ENCODE peak calls at places on chromosomes 4 and X, in four cellular contexts. D is keratinocyte, I is fibroblast of lung, V is hepatocyte. F is an unnamed sample.

GRCh38 chr4:13627185-13627605 is 330 bp downstream of the BOD1L1 start:
- DNase-seq in I (peak; percentile 11), D (no peak), V (no peak), F (peak; percentile 42)

GRCh38 chr4:93748380-93748779 is 80.2 kb upstream of the ATOH1 start:
- DNase-seq in D (no peak), V (no peak), I (no peak), F (no peak)

GRCh38 chrX:46637937-46638336 is 64.4 kb downstream of the CHST7 start:
- DNase-seq in I (no peak), D (peak; percentile 7), V (no peak), F (no peak)

GRCh38 chrX:107450823-107451509 is 1.5 kb downstream of the FRMPD3 start:
- DNase-seq in V (peak; percentile 40), D (no peak), I (no peak), F (peak; percentile 85)

GRCh38 chrX:110741213-110741796 is 54.3 kb downstream of the CHRDL1 start:
- DNase-seq in V (peak; percentile 8), I (peak; percentile 62), D (no peak), F (peak; percentile 6)

GRCh38 chr4:166724369-166724768 is 509.9 kb downstream of the SPOCK3 start:
- DNase-seq in I (no peak), V (no peak), D (no peak), F (no peak)

GRCh38 chr4:109589119-109589518 is 29.1 kb downstream of the MCUB start:
- DNase-seq in I (no peak), V (peak; percentile 7), D (no peak), F (no peak)

GRCh38 chrX:1053072-1053471 is 159.4 kb downstream of the CRLF2 start:
- DNase-seq in I (no peak), D (no peak), V (no peak), F (no peak)

GRCh38 chr4:119659576-119659975 is 31.0 kb upstream of the PDE5A start:
- DNase-seq in V (peak; percentile 19), D (no peak), I (peak; percentile 94), F (no peak)

GRCh38 chr4:65007841-65008439 is 598.7 kb upstream of the TECRL start:
- DNase-seq in V (peak; percentile 71), D (no peak), I (no peak), F (peak; percentile 87)

GRCh38 chr4:73897380-73898136 is 28.4 kb downstream of the CXCL1 start:
- DNase-seq in D (no peak), I (peak; percentile 82), V (no peak), F (no peak)

GRCh38 chrX:265502-265901 is 15.7 kb upstream of the PLCXD1 start:
- DNase-seq in D (no peak), I (no peak), V (no peak), F (no peak)

GRCh38 chr4:88880501-88881226 is 176.3 kb downstream of the FAM13A start:
- DNase-seq in I (no peak), D (no peak), V (no peak), F (no peak)

GRCh38 chr4:163263601-163264000 is 68.8 kb downstream of the NPY1R start:
- DNase-seq in V (no peak), I (no peak), D (no peak), F (peak; percentile 20)

GRCh38 chrX:66130469-66130868 is 33.6 kb upstream of the HEPH start:
- DNase-seq in I (no peak), V (no peak), D (no peak), F (no peak)

GRCh38 chr4:42655921-42656735 is 777 bp downstream of the ATP8A1 start:
- DNase-seq in D (no peak), I (no peak), V (peak; percentile 37), F (peak; percentile 48)
- H3K79me2 ChIP-seq in D (no peaks in the 10 kb centered on the region), I (no peaks in the 10 kb centered on the region), V (peaks cover 23% of the 10 kb centered on the region), F (peaks cover 28% of the 10 kb centered on the region)

GRCh38 chr4:54095110-54095800 is 4.7 kb upstream of the GSX2 start:
- DNase-seq in V (no peak), I (no peak), D (no peak), F (peak; percentile 67)

GRCh38 chr4:54099287-54099958 is 540 bp upstream of the GSX2 start:
- DNase-seq in D (no peak), V (no peak), I (no peak), F (peak; percentile 67)

GRCh38 chr4:54096563-54096962 is 3.4 kb upstream of the GSX2 start:
- DNase-seq in D (no peak), V (no peak), I (no peak), F (peak; percentile 78)

GRCh38 chr4:54098375-54098774 is 1.6 kb upstream of the GSX2 start:
- DNase-seq in I (no peak), D (no peak), V (no peak), F (peak; percentile 34)

GRCh38 chr4:54097152-54097551 is 2.8 kb upstream of the GSX2 start:
- DNase-seq in V (no peak), D (no peak), I (no peak), F (no peak)
- TF ChIP-seq EZH2 in V (no peak), D (no peak), I (no peak), F (peak; percentile 24)

GRCh38 chr4:98615991-98616390 is 42.4 kb downstream of the TSPAN5 start:
- DNase-seq in D (no peak), I (no peak), V (no peak), F (no peak)
- H3K79me2 ChIP-seq in D (peaks cover 96% of the 10 kb centered on the region), I (peaks cover 95% of the 10 kb centered on the region), V (peaks cover 67% of the 10 kb centered on the region), F (peaks cover 79% of the 10 kb centered on the region)

GRCh38 chrX:10325606-10326005 is 168.8 kb downstream of the CLCN4 start:
- DNase-seq in D (no peak), V (no peak), I (peak; percentile 45), F (no peak)

GRCh38 chrX:10327651-10328050 is 170.9 kb downstream of the CLCN4 start:
- DNase-seq in I (no peak), D (no peak), V (no peak), F (peak; percentile 19)

GRCh38 chrX:10326578-10326977 is 169.8 kb downstream of the CLCN4 start:
- DNase-seq in I (peak; percentile 63), V (no peak), D (no peak), F (no peak)

DNA sequence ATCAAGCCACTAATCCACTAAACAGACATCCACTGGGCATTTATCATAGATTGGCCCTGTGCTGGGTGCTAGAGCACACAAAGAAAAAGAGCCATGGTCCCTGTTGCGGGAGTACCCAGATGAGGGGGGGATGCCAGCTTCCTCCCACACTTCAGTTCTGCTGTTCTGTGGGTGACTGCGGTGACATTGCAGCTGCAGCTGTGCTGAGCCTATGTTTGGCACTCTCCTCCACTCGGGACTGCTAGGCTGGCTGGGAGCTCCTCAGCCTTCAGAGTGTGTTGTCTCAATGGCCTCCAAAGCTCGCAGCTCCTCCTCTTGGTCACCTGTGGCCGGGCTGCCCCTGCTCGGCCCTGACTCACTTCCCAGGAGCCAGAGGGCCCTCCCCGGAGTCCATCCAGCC is 173.2 kb downstream of the CLCN4 start:
- DNase-seq in D (no peak), V (no peak), I (no peak), F (no peak)
- TF ChIP-seq EZH2 in D (no peak), V (no peak), I (no peak), F (no peak)

DNA sequence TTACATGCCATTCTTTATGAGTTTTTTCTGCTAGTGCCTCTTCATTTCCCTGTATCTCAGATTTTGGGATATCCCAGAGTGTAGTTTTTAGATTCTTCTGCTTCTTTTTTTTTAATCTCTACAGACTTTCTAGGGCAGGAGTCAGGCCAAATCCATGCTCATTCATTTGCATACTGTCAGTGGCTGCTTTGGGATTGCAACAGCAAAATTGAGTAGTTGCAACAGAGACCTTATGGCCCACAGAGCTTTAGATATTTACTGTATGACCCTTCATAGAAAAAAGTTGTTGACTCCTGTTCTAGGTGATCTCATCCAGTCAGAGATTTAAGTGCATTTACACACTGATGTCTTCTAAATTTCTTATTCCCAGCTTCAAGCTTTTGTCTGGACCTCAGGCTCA is 35.3 kb downstream of the ARFIP1 start:
- DNase-seq in V (no peak), D (no peak), I (peak; percentile 55), F (no peak)
- H3K79me2 ChIP-seq in V (peaks cover 37% of the 10 kb centered on the region), D (peaks cover 5% of the 10 kb centered on the region), I (peaks cover 5% of the 10 kb centered on the region), F (peaks cover 30% of the 10 kb centered on the region)

DNA sequence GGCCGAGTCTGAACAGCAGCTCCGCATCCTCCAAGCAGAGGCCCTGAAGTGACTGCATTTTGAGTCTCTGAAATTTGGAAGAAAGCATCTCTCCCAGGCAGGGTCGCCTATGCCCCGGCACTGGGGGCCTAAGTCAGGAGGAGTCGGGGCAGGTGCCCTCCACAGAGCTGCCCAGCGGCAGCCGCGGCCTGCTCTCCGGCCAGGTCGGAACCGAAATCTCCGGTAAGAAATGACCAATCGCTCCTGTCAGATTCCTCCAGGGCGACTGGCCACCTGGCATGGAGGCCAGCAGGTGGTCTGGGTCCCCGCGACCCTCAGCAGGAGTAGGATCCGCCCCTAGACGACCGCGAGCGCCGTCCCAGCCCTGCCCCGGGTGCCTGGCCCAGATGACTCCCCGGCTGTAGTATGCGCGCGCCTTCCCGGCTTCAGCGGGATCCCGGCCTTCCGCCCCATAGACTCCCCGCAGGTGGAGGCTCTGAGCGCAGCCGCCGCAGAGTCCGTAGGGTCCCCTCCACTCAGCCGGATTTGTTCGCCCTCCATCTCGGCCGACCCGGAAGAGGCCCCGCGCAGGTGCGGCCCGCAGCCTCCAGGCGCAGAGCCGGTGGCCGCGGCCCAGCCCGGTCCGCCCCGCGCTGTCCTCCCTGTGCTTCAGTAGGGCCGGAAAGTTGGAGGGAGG is 1.5 kb downstream of the NKX1-1 start:
- DNase-seq in V (no peak), D (no peak), I (no peak), F (peak; percentile 58)
- TF ChIP-seq EZH2 in V (peak; percentile 29), D (peak; percentile 31), I (peak; percentile 45), F (no peak)

DNA sequence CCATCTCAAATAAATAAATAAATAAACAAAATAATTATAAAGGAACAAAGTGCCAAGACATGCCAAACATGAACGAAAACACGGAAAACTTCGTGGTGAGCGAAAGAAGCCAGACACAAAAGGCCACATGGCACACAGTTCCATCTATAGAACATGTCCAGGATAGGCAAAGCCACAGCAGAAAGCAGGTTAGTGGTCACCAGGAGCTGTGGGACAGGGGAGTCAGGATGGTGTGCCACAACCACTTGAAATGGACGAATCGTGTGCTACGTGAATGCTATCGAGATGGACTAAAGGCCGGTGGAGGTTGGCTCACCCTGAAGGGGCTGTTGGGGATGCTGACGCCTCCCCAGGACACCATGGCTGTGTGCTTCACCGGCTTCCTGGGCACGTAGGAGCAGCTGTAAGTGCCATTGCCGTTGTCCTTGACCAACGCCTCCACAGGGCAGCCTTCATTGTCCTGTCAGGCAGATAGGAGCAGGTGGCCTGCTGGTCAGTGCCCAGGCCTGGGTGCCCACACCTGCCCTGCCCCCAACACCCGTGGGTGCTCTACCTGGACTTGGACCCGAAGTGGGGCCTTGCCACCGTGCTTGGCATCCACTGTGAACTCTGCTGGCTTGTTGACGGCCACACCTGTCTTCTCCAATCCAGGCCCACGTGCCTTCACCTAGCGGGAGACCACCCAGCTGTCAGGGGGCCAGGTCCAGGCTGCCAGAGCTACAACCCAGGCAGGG is 10.6 kb downstream of the FLNA start:
- DNase-seq in V (no peak), I (no peak), D (no peak), F (no peak)
- H3K79me2 ChIP-seq in V (peaks cover 26% of the 10 kb centered on the region), I (peaks cover 92% of the 10 kb centered on the region), D (peaks cover 81% of the 10 kb centered on the region), F (peaks cover 37% of the 10 kb centered on the region)

DNA sequence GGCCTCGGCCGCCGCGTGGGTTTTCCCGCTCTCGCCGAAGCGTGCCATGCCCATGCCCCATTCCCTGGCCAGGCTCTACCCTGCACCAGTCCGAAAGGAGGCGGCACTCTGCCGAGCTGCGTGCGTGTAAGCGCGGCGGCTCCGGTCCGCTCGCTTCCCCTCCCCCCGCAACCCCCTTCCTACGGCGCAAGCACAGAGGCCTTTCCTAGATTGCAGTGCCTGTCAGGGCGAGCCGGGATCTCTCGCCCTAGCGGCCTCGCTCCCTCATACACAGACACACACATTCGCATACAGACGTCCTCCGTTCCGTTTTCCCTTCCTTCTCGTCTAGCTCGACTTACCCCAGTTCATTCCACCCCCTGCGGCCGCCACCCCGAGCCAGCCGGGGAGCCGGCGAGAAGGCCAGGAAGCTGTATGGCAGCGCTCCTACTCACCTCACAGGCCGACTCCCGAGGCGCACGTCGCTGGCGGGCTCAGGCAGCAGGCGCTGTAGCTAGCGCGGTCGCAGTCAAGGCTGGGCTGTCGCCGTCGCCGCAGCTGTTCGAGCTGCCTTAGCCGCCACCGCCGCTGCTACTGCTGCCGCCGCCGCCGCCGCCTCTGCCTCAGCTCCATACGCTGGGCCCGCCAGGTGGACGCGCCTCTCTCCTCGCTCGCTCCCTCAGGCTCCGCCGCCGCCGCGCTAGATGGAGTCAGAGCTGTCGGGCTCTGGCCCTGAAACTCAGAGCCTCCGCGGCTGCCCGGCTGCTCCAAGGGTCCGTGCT is 623 bp downstream of the NEXMIF start:
- DNase-seq in V (peak; percentile 63), I (peak; percentile 0), D (no peak), F (peak; percentile 50)
- TF ChIP-seq EZH2 in V (no peak), I (peak; percentile 21), D (no peak), F (no peak)

F was measured in GM23338.